ENCODE peak calls at places on chromosomes 1 and 21, in nine cellular contexts. E is GM06990; I is AG10803; Y is uterus; V is omental fat pad; L is thoracic aorta; R is Calu3; F is CD4-positive, alpha-beta T cell; Q is tibial nerve. B is an unnamed sample.

GRCh38 chr1:154988053-154988954 is 5.1 kb upstream of the LENEP start:
- DNase-seq in E (no peak), I (no peak), Y (no peak), V (no peak), L (no peak), R (no peak), F (no peak), Q (no peak), B (no peak)

GRCh38 chr1:36910281-36910725 is 124.0 kb downstream of the GRIK3 start:
- DNase-seq in E (no peak), I (no peak), Y (no peak), V (no peak), L (no peak), R (no peak), F (no peak), Q (no peak), B (peak; percentile 32)

GRCh38 chr1:44318097-44319088 is 36.7 kb downstream of the ERI3 start:
- DNase-seq in E (no peak), I (peak; percentile 26), Y (peak; percentile 28), V (no peak), L (no peak), R (peak; percentile 62), F (peak; percentile 29), Q (no peak), B (no peak)

GRCh38 chr21:35048183-35048601 is 910 bp downstream of the RUNX1 start:
- DNase-seq in E (peak; percentile 48), I (peak; percentile 51), Y (no peak), V (no peak), L (no peak), R (peak; percentile 14), F (peak; percentile 29), Q (no peak), B (no peak)

GRCh38 chr1:42006836-42007235 is 88.1 kb upstream of the HIVEP3 start:
- DNase-seq in E (no peak), I (peak; percentile 35), Y (no peak), V (no peak), L (no peak), R (no peak), F (no peak), Q (no peak), B (no peak)

GRCh38 chr1:151059342-151060240 is at the start of gene CDC42SE1:
- DNase-seq in E (peak; percentile 93), I (peak; percentile 73), Y (peak; percentile 76), V (no peak), L (peak; percentile 30), R (peak; percentile 92), F (peak; percentile 81), Q (peak; percentile 52), B (peak; percentile 89)

GRCh38 chr21:29386803-29387202 is 88.1 kb downstream of the BACH1 start:
- DNase-seq in E (no peak), I (no peak), Y (no peak), V (no peak), L (no peak), R (no peak), F (no peak), Q (no peak), B (no peak)

GRCh38 chr1:48817505-48818114 is 40.9 kb upstream of the BEND5 start:
- DNase-seq in E (peak; percentile 15), I (peak; percentile 48), Y (peak; percentile 17), V (no peak), L (no peak), R (peak; percentile 76), F (no peak), Q (peak; percentile 21), B (no peak)

GRCh38 chr1:50270926-50271325 is 152.3 kb downstream of the DMRTA2 start:
- DNase-seq in E (no peak), I (no peak), Y (no peak), V (no peak), L (no peak), R (no peak), F (no peak), Q (no peak), B (no peak)

GRCh38 chr1:184953600-184954219 is 20.6 kb downstream of the NIBAN1 start:
- DNase-seq in E (no peak), I (peak; percentile 53), Y (no peak), V (no peak), L (no peak), R (no peak), F (no peak), Q (no peak), B (no peak)

GRCh38 chr1:184958554-184959353 is 15.6 kb downstream of the NIBAN1 start:
- DNase-seq in E (no peak), I (no peak), Y (no peak), V (no peak), L (no peak), R (no peak), F (no peak), Q (no peak), B (no peak)

GRCh38 chr1:184959626-184960025 is 14.7 kb downstream of the NIBAN1 start:
- DNase-seq in E (no peak), I (no peak), Y (no peak), V (no peak), L (no peak), R (no peak), F (no peak), Q (no peak), B (no peak)

GRCh38 chr1:184950209-184950608 is 24.1 kb downstream of the NIBAN1 start:
- DNase-seq in E (no peak), I (no peak), Y (no peak), V (no peak), L (no peak), R (no peak), F (no peak), Q (no peak), B (no peak)

DNA sequence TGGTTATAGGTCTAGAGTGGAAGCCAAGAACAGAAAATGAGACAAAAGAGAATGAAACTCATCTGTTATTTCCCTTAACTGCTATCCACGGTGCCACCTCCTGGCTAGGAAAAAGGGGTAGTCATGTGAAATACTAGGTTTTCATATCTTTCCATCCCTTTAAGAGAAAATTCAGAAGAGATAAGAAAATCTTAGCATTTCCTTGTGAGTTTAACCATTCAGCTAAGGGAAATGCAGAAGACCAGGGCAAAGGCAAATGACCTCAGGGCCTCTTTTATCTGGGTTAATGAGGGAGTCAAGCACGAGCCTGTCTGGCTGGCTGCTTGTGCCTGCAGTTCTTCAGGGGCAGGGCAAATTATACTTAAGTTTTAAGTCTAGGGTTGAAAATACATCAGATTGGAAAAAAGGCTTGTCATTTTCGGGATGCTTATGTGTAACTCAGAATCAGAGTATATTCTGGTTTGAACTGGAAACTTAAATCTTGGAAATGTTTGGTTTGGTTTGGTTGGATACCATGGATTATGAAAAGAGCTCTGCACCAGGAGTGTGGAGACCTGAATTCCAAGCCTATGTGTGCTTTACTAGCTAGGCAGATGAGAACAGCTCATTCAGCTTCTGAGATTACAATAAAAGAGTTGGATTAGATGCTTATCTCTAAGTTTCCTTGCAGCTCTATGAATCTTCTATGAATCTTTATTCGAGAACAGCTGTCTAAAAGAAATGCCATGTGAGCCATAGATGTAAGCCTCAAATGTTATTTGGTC is 19.9 kb downstream of the NIBAN1 start:
- DNase-seq in E (no peak), I (no peak), Y (no peak), V (no peak), L (no peak), R (no peak), F (no peak), Q (no peak), B (no peak)
- TF ChIP-seq CTCF in E (peak; percentile 6), I (no peak), Y (no peak), V (no peak), L (no peak), R (no peak), F (no peak), Q (no peak), B (no peak)

DNA sequence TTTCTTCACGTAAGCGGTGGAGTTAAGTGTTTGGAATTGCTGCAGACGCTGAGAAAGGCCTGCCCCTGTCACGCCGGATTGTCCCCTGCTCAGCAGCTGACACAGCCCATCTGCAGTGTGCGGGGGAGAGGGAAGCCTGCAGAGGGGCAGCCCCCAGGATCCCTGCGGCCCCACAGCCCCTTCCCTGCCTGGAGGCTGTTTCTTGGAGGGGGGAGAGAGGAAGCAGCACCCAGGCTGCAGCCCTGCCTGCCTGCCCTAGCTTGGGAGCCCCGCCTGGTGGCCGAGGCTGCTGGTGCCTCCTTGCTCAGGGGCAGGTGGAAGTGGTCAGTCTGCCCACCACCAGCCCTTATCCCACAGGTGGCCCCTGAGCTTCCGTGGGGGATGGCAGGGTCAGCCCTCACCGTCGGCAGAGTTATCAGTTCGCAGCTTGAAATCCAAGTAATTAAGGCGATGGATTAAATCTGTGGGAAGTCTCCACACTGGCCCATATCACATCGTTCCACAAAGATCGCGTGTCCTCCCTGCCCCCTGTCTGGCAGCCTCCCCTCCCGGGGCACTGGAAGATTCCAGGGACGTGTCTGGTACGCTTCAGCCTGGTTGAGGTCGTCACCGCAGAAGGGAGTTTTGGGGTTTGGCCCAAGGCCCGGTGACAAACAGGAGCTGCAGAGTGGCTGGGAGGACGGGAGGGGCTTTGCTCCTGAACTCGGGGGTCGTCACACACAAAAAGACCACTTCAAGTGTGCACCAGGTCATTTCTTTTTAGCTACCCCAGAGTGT is 50.9 kb downstream of the PRDM16 start:
- DNase-seq in E (no peak), I (no peak), Y (no peak), V (no peak), L (no peak), R (no peak), F (no peak), Q (no peak), B (no peak)
- TF ChIP-seq CTCF in E (no peak), I (no peak), Y (no peak), V (no peak), L (peak; percentile 26), R (no peak), F (no peak), Q (peak; percentile 21), B (peak; percentile 54)

GRCh38 chr1:62273953-62274352 is 45.3 kb downstream of the KANK4 start:
- DNase-seq in E (no peak), I (no peak), Y (no peak), V (no peak), L (no peak), R (no peak), F (no peak), Q (no peak), B (no peak)

GRCh38 chr1:62275095-62275494 is 44.1 kb downstream of the KANK4 start:
- DNase-seq in E (no peak), I (peak; percentile 53), Y (no peak), V (no peak), L (no peak), R (no peak), F (no peak), Q (no peak), B (no peak)

GRCh38 chr1:62271932-62272728 is 47.1 kb downstream of the KANK4 start:
- DNase-seq in E (no peak), I (peak; percentile 51), Y (no peak), V (no peak), L (no peak), R (no peak), F (peak; percentile 59), Q (no peak), B (no peak)

GRCh38 chr1:62276791-62277190 is 42.4 kb downstream of the KANK4 start:
- DNase-seq in E (no peak), I (no peak), Y (no peak), V (no peak), L (no peak), R (no peak), F (no peak), Q (no peak), B (no peak)

GRCh38 chr1:62274496-62274895 is 44.7 kb downstream of the KANK4 start:
- DNase-seq in E (no peak), I (no peak), Y (no peak), V (no peak), L (no peak), R (no peak), F (no peak), Q (no peak), B (no peak)
- TF ChIP-seq CTCF in E (no peak), I (no peak), Y (no peak), V (no peak), L (no peak), R (no peak), F (no peak), Q (no peak), B (no peak)

GRCh38 chr1:64223329-64224151 is 20.1 kb downstream of the UBE2U start:
- DNase-seq in E (peak; percentile 15), I (peak; percentile 84), Y (no peak), V (no peak), L (no peak), R (no peak), F (no peak), Q (no peak), B (no peak)
- TF ChIP-seq CTCF in E (no peak), I (no peak), Y (no peak), V (no peak), L (no peak), R (no peak), F (no peak), Q (no peak), B (no peak)